ENCODE peak calls at places on chromosomes 6 and 20, in six cellular contexts. P is kidney, Y is adipocyte, I is neuronal stem cell, T is endodermal cell, G is HCT116. R is an unnamed sample.

GRCh38 chr6:149450679-149451360 is 34.0 kb downstream of the ZC3H12D start:
- DNase-seq in Y (no peak), T (peak; percentile 72), I (no peak), P (no peak), G (no peak), R (no peak)

GRCh38 chr6:105051941-105052471 is 95.1 kb downstream of the LIN28B start:
- DNase-seq in I (no peak), P (no peak), T (no peak), G (no peak), Y (peak; percentile 21), R (no peak)

GRCh38 chr6:33607126-33607783 is 13.9 kb upstream of the ITPR3 start:
- DNase-seq in G (no peak), T (peak; percentile 58), P (no peak), Y (no peak), I (no peak), R (no peak)

GRCh38 chr6:110033101-110033500 is 55.0 kb downstream of the GPR6 start:
- DNase-seq in P (no peak), G (no peak), Y (no peak), I (no peak), T (no peak), R (no peak)

GRCh38 chr6:166515072-166515810 is 71.2 kb downstream of the RAMACL start:
- DNase-seq in T (peak; percentile 70), I (no peak), G (peak; percentile 55), Y (peak; percentile 80), P (no peak), R (no peak)

GRCh38 chr6:48177786-48178185 is 66.8 kb upstream of the PTCHD4 start:
- DNase-seq in T (no peak), G (no peak), I (no peak), Y (no peak), P (no peak), R (no peak)

GRCh38 chr20:51457281-51457932 is 85.1 kb downstream of the NFATC2 start:
- DNase-seq in Y (peak; percentile 82), I (no peak), T (no peak), P (peak; percentile 82), G (peak; percentile 24), R (no peak)

GRCh38 chr6:15796130-15796766 is 133.4 kb upstream of the DTNBP1 start:
- DNase-seq in P (no peak), I (no peak), G (no peak), Y (no peak), T (no peak), R (no peak)

GRCh38 chr6:132412656-132413500 is 11.6 kb upstream of the MOXD1 start:
- DNase-seq in G (no peak), I (no peak), Y (peak; percentile 47), T (no peak), P (no peak), R (no peak)

GRCh38 chr20:58510921-58511320 is 4.3 kb downstream of the APCDD1L start:
- DNase-seq in G (no peak), T (no peak), P (no peak), Y (no peak), I (no peak), R (no peak)

GRCh38 chr6:44722736-44723135 is 335.2 kb downstream of the CDC5L start:
- DNase-seq in G (no peak), I (no peak), P (no peak), T (no peak), Y (no peak), R (no peak)

GRCh38 chr6:29809249-29809648 is 18.4 kb upstream of the HLA-G start:
- DNase-seq in P (no peak), Y (no peak), I (no peak), G (no peak), T (no peak), R (no peak)

GRCh38 chr6:127420558-127420957 is 38.6 kb downstream of the KIAA0408 start:
- DNase-seq in I (peak; percentile 45), T (peak; percentile 87), P (no peak), Y (peak; percentile 94), G (peak; percentile 88), R (peak; percentile 66)

GRCh38 chr6:108164815-108165706 is 761 bp upstream of the NR2E1 start:
- DNase-seq in T (peak; percentile 81), G (no peak), I (peak; percentile 49), P (no peak), Y (no peak), R (no peak)

GRCh38 chr6:138378463-138378862 is 758 bp downstream of the SMIM28 start:
- DNase-seq in G (no peak), I (no peak), P (no peak), T (no peak), Y (no peak), R (no peak)

GRCh38 chr20:20393770-20394169 is 25.9 kb downstream of the INSM1 start:
- DNase-seq in T (no peak), Y (no peak), G (no peak), P (no peak), I (no peak), R (no peak)

GRCh38 chr6:38651121-38651784 is 11.5 kb upstream of the BTBD9 start:
- DNase-seq in Y (no peak), I (no peak), G (no peak), T (no peak), P (no peak), R (no peak)

GRCh38 chr6:45415315-45415714 is 37.6 kb upstream of the SUPT3H start:
- DNase-seq in G (no peak), P (no peak), I (no peak), T (no peak), Y (no peak), R (no peak)

GRCh38 chr20:62794007-62794724 is 2.1 kb upstream of the MRGBP start:
- DNase-seq in T (peak; percentile 99), G (peak; percentile 93), I (peak; percentile 95), P (peak; percentile 99), Y (peak; percentile 99), R (peak; percentile 95)
- H3K4me3 ChIP-seq in T (peak overlapping the region; percentile 77), G (peak overlapping the region; percentile 64), I (peak overlapping the region; percentile 84), P (peak overlapping the region; percentile 72), Y (peak overlapping the region; percentile 86), R (peak overlapping the region; percentile 60)

GRCh38 chr20:48788486-48789072 is 39.2 kb downstream of the PREX1 start:
- DNase-seq in G (no peak), P (no peak), T (no peak), Y (no peak), I (no peak), R (no peak)
- H3K9ac ChIP-seq in G (no peak overlapping the region), P (no peak overlapping the region), T (no peak overlapping the region), Y (no peak overlapping the region), I (no peak overlapping the region), R (no peak overlapping the region)

GRCh38 chr6:129677634-129678325 is 32.2 kb downstream of the ARHGAP18 start:
- DNase-seq in G (no peak), Y (no peak), T (no peak), I (no peak), P (no peak), R (no peak)

GRCh38 chr6:129678463-129678862 is 31.5 kb downstream of the ARHGAP18 start:
- DNase-seq in T (no peak), P (no peak), G (no peak), I (no peak), Y (no peak), R (no peak)

GRCh38 chr6:129679250-129679649 is 30.7 kb downstream of the ARHGAP18 start:
- DNase-seq in P (no peak), Y (peak; percentile 58), G (no peak), T (no peak), I (no peak), R (no peak)

GRCh38 chr6:129679758-129680157 is 30.2 kb downstream of the ARHGAP18 start:
- DNase-seq in P (no peak), G (no peak), T (no peak), Y (no peak), I (no peak), R (no peak)

DNA sequence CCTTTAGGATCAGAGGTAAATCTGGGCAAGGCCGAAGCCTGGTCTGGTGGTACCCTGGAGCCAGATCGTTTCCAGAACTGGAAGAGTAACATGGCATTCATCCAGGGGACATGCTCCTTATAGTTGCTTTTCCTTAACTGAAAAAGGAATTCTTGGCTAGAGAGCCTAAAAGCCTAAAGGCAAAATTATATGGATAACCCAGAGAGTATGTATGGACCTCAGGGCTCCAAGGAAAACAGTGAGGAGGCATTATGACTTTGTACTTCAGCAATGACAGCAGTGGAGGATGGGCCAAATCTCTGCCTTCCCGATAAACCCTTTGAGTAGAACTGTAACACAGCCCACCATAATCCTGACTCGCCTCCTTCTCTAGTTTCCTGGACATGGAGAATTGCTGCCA is 29.3 kb downstream of the ARHGAP18 start:
- DNase-seq in G (no peak), I (no peak), P (no peak), T (no peak), Y (no peak), R (no peak)
- H3K4me1 ChIP-seq in G (peaks cover 98% of the 10 kb centered on the region), I (peaks cover 7% of the 10 kb centered on the region), P (peaks cover 10% of the 10 kb centered on the region), T (peaks cover 5% of the 10 kb centered on the region), Y (peaks cover 72% of the 10 kb centered on the region), R (peaks cover 3% of the 10 kb centered on the region)

GRCh38 chr6:111710439-111710838 is 104.8 kb upstream of the TRAF3IP2 start:
- DNase-seq in G (no peak), I (no peak), Y (no peak), T (no peak), P (no peak), R (no peak)

GRCh38 chr6:111712398-111712797 is 106.7 kb upstream of the TRAF3IP2 start:
- DNase-seq in Y (peak; percentile 67), P (no peak), T (no peak), G (no peak), I (no peak), R (no peak)

GRCh38 chr6:111711989-111712388 is 106.3 kb upstream of the TRAF3IP2 start:
- DNase-seq in P (no peak), T (no peak), Y (no peak), G (no peak), I (no peak), R (no peak)

GRCh38 chr6:111710911-111711310 is 105.2 kb upstream of the TRAF3IP2 start:
- DNase-seq in Y (no peak), G (no peak), T (no peak), P (no peak), I (no peak), R (no peak)

GRCh38 chr6:111711476-111711875 is 105.8 kb upstream of the TRAF3IP2 start:
- DNase-seq in I (no peak), T (peak; percentile 59), Y (no peak), G (no peak), P (no peak), R (no peak)
- H3K4me3 ChIP-seq in I (no peak overlapping the region), T (no peak overlapping the region), Y (no peak overlapping the region), G (no peak overlapping the region), P (no peak overlapping the region), R (no peak overlapping the region)

DNA sequence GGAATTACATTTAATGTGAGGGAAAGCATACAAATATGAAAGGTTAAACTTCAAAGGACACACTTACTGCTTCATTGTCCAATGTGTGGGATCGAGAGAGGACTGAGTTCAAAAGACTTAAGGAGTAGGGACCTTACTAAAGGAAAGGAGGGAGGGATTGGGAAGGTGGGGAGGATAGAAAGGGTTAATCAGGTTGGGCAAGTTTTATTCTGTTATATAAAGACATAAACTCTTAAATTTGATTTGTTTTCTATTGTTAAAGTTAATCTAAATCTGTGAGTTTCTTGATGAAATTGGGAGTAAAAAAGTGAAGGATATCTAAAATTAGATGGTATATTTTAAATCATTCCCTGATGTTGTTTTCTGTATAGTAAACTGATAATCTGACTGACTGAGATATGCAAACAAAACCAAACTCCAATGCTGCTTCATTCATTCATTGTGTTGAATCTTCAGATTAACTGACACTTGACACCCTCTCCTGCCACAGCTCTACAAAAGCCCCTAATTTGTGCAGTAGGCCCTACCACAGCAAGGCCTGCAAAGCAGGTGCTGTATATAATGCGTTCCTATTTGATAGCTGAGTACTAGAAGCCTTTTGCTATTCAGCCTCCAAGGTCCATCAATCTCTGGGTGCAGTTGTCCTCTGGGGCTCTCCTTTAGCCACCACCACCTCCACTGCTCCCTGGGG is 1.3 kb upstream of the UBE2J1 start:
- DNase-seq in P (no peak), I (peak; percentile 43), Y (no peak), T (no peak), G (no peak), R (no peak)
- H3K9ac ChIP-seq in P (no peak overlapping the region), I (no peak overlapping the region), Y (peak overlapping the region; percentile 99), T (peak overlapping the region; percentile 88), G (no peak overlapping the region), R (no peak overlapping the region)

GRCh38 chr6:162631546-162631945 is 96.0 kb downstream of the PRKN start:
- DNase-seq in I (no peak), T (no peak), G (no peak), P (no peak), Y (no peak), R (no peak)
- H3K4me1 ChIP-seq in I (no peaks in the 10 kb centered on the region), T (no peaks in the 10 kb centered on the region), G (no peaks in the 10 kb centered on the region), P (no peaks in the 10 kb centered on the region), Y (peaks cover 16% of the 10 kb centered on the region), R (no peaks in the 10 kb centered on the region)

R was measured in NT2/D1.